ENCODE peak calls at places on chromosomes 5 and 9, in seven cellular contexts. U, X, W, N, T, R and Z are unnamed samples.

GRCh38 chr5:8912106-8912505 is 633.8 kb downstream of the SEMA5A start:
- DNase-seq in R (no peak), N (peak), T (peak), X (no peak), U (peak), W (no peak), Z (no peak)

GRCh38 chr9:123998970-123999621 is 12.5 kb upstream of the LHX2 start:
- DNase-seq in T (no peak), X (no peak), W (no peak), U (no peak), R (no peak), N (no peak), Z (no peak)

GRCh38 chr5:158543539-158544387 is 556.0 kb downstream of the EBF1 start:
- DNase-seq in X (no peak), N (no peak), T (peak), R (no peak), U (peak), W (no peak), Z (no peak)

GRCh38 chr9:35972093-35972492 is 14.1 kb upstream of the OR2S2 start:
- DNase-seq in U (no peak), R (no peak), X (peak), N (no peak), T (no peak), W (no peak), Z (no peak)

GRCh38 chr9:133761641-133762248 is 23.6 kb upstream of the SARDH start:
- DNase-seq in X (no peak), U (no peak), R (no peak), N (no peak), T (no peak), W (peak), Z (no peak)

GRCh38 chr5:123665822-123666371 is 153.9 kb downstream of the CSNK1G3 start:
- DNase-seq in W (no peak), T (no peak), X (no peak), N (no peak), R (no peak), U (no peak), Z (no peak)

GRCh38 chr5:81313686-81314085 is 12.3 kb downstream of the ZCCHC9 start:
- DNase-seq in U (peak), W (no peak), T (peak), N (no peak), R (no peak), X (no peak), Z (no peak)

GRCh38 chr5:173623296-173623771 is 6.9 kb upstream of the BOD1 start:
- DNase-seq in T (no peak), N (no peak), U (no peak), R (no peak), W (no peak), X (no peak), Z (no peak)

GRCh38 chr5:54844905-54845566 is 140.4 kb downstream of the ESM1 start:
- DNase-seq in N (peak), X (no peak), W (no peak), U (peak), R (no peak), T (peak), Z (no peak)